ENCODE peak calls at places on chromosomes 4 and X, in nine cellular contexts. H is NCI-H1092; N is CD14-positive monocyte; E is GM03348; F is cardiac muscle cell; W is neural crest cell; M is OCI-LY7; S is HT-29; Y is stimulated activated CD4-positive, alpha-beta T cell treated with anti-CD3 and anti-CD28 coated beads, Interleukin-4, amount 100 ng/mL, for 48 hours. B is an unnamed sample.

GRCh38 chr4:83708500-83709175 is 172.7 kb downstream of the GPAT3 start:
- DNase-seq in Y (no peak), W (no peak), S (no peak), M (no peak), E (no peak), H (no peak), N (no peak), F (no peak), B (no peak)

GRCh38 chr4:99572527-99573240 is 1.9 kb upstream of the MTTP start:
- DNase-seq in S (no peak), N (no peak), M (no peak), W (no peak), Y (no peak), H (no peak), E (no peak), F (no peak), B (no peak)

GRCh38 chr4:99201687-99202086 is 17.4 kb downstream of the ADH6 start:
- DNase-seq in M (no peak), H (no peak), Y (no peak), F (peak; percentile 85), E (peak; percentile 40), N (no peak), W (no peak), S (peak; percentile 22), B (no peak)

GRCh38 chr4:153222162-153222789 is 18.0 kb downstream of the TRIM2 start:
- DNase-seq in W (no peak), H (peak; percentile 60), F (peak; percentile 80), S (no peak), N (no peak), M (no peak), E (peak; percentile 90), Y (peak; percentile 11), B (peak; percentile 44)

GRCh38 chr4:38867478-38868054 is at the start of gene FAM114A1:
- DNase-seq in F (peak; percentile 91), N (peak; percentile 53), S (peak; percentile 83), H (peak; percentile 15), E (peak; percentile 99), M (no peak), Y (peak; percentile 15), W (peak; percentile 38), B (peak; percentile 68)

GRCh38 chrX:18961686-18962085 is 22.2 kb downstream of the PHKA2 start:
- DNase-seq in Y (no peak), S (no peak), E (peak; percentile 32), H (no peak), N (peak; percentile 51), F (peak; percentile 48), W (no peak), M (no peak), B (no peak)

GRCh38 chr4:176575141-176575731 is 217.5 kb downstream of the VEGFC start:
- DNase-seq in N (no peak), H (no peak), E (peak; percentile 39), W (no peak), Y (no peak), M (no peak), F (no peak), S (no peak), B (no peak)

GRCh38 chr4:107734120-107734519 is 14.1 kb upstream of the PAPSS1 start:
- DNase-seq in F (peak; percentile 31), Y (peak; percentile 12), W (no peak), M (peak; percentile 31), E (peak; percentile 19), H (no peak), N (no peak), S (peak; percentile 19), B (peak; percentile 11)

GRCh38 chr4:81404294-81404693 is 67.4 kb downstream of the RASGEF1B start:
- DNase-seq in F (peak; percentile 16), S (no peak), W (no peak), M (no peak), H (no peak), E (no peak), N (no peak), Y (no peak), B (no peak)

GRCh38 chr4:156517546-156517945 is 454.1 kb downstream of the PDGFC start:
- DNase-seq in Y (no peak), F (no peak), H (no peak), S (no peak), N (no peak), E (no peak), M (no peak), W (no peak), B (no peak)

GRCh38 chr4:13328591-13328990 is 155.5 kb downstream of the RAB28 start:
- DNase-seq in F (no peak), H (no peak), M (no peak), N (no peak), E (peak; percentile 35), S (no peak), Y (no peak), W (no peak), B (no peak)

GRCh38 chrX:109393859-109394258 is 88.0 kb downstream of the GUCY2F start:
- DNase-seq in M (peak; percentile 4), S (peak; percentile 9), F (peak; percentile 8), Y (no peak), N (no peak), W (no peak), E (no peak), H (no peak), B (no peak)

GRCh38 chr4:181701219-181701618 is 542.0 kb upstream of the TENM3 start:
- DNase-seq in F (no peak), N (no peak), M (no peak), Y (no peak), H (no peak), S (no peak), W (no peak), E (no peak), B (no peak)

GRCh38 chrX:27085346-27085745 is 377.8 kb downstream of the PPP4R3C start:
- DNase-seq in W (no peak), F (no peak), S (no peak), N (no peak), Y (no peak), E (no peak), H (no peak), M (no peak), B (no peak)

GRCh38 chr4:173746424-173746823 is 216.4 kb upstream of the HAND2 start:
- DNase-seq in M (no peak), N (no peak), E (no peak), H (no peak), Y (no peak), F (no peak), W (no peak), S (no peak), B (no peak)

GRCh38 chr4:108171541-108172230 is 3.0 kb upstream of the LEF1 start:
- DNase-seq in W (peak; percentile 29), N (no peak), F (no peak), M (no peak), S (no peak), E (no peak), Y (peak; percentile 28), H (no peak), B (no peak)

GRCh38 chr4:26964512-26964911 is 103.9 kb downstream of the STIM2 start:
- DNase-seq in M (no peak), E (peak; percentile 8), H (no peak), Y (no peak), S (no peak), F (no peak), N (no peak), W (no peak), B (no peak)

GRCh38 chr4:156971623-156972369 is at the start of gene PDGFC:
- DNase-seq in Y (peak; percentile 2), M (no peak), S (peak; percentile 54), W (peak; percentile 72), H (peak; percentile 21), E (peak; percentile 90), F (peak; percentile 79), N (peak; percentile 75), B (peak; percentile 85)

GRCh38 chrX:66045894-66046293 is 6.0 kb upstream of the VSIG4 start:
- DNase-seq in N (no peak), S (no peak), F (no peak), Y (no peak), H (no peak), M (no peak), W (no peak), E (no peak), B (no peak)

GRCh38 chr4:88008624-88009235 is 1.3 kb downstream of the PKD2 start:
- DNase-seq in Y (no peak), W (no peak), S (peak; percentile 17), E (peak; percentile 36), N (no peak), F (peak; percentile 26), H (no peak), M (no peak), B (no peak)

GRCh38 chrX:100829730-100830129 is 9.5 kb downstream of the CSTF2 start:
- DNase-seq in F (peak; percentile 39), S (no peak), N (no peak), M (no peak), W (no peak), H (no peak), E (no peak), Y (no peak), B (no peak)

GRCh38 chrX:24566233-24566632 is 80.9 kb downstream of the PCYT1B start:
- DNase-seq in W (no peak), Y (no peak), F (no peak), N (no peak), M (no peak), S (no peak), H (no peak), E (no peak), B (no peak)